ENCODE peak calls at places on chromosomes 12 and 14, in nine cellular contexts. X, V, P, A, E, I, S, Y and N are unnamed samples.

GRCh38 chr14:23457587-23458445 is 11.7 kb upstream of the NGDN start:
- DNase-seq in P (no peak), I (no peak), X (no peak), E (peak; percentile 78), S (no peak), V (no peak), Y (no peak), A (no peak), N (no peak)

GRCh38 chr12:10235761-10236631 is 23.3 kb downstream of the GABARAPL1 start:
- DNase-seq in E (peak; percentile 77), Y (no peak), X (no peak), I (peak; percentile 57), A (no peak), S (no peak), V (peak; percentile 27), P (peak; percentile 58), N (no peak)

GRCh38 chr12:68959457-68960161 is 26.6 kb upstream of the CPM start:
- DNase-seq in E (no peak), P (no peak), I (no peak), Y (no peak), S (no peak), X (no peak), A (no peak), V (no peak), N (no peak)

GRCh38 chr14:74599946-74600345 is 12.1 kb downstream of the LTBP2 start:
- DNase-seq in A (no peak), V (peak; percentile 44), S (no peak), Y (no peak), I (no peak), P (no peak), X (no peak), E (no peak), N (no peak)

GRCh38 chr14:92624764-92625163 is 111.2 kb downstream of the RIN3 start:
- DNase-seq in I (no peak), A (no peak), E (no peak), X (no peak), V (no peak), Y (no peak), P (no peak), S (no peak), N (no peak)

GRCh38 chr14:79077096-79077495 is 906.9 kb downstream of the NRXN3 start:
- DNase-seq in V (no peak), P (no peak), Y (no peak), A (no peak), E (no peak), I (no peak), S (no peak), X (no peak), N (peak; percentile 25)

GRCh38 chr14:67557118-67557517 is 24.0 kb downstream of the PLEKHH1 start:
- DNase-seq in I (no peak), P (no peak), E (no peak), S (no peak), V (no peak), Y (no peak), A (no peak), X (no peak), N (no peak)

GRCh38 chr12:44537354-44537753 is 338.8 kb downstream of the NELL2 start:
- DNase-seq in A (no peak), V (no peak), P (no peak), X (no peak), Y (no peak), S (no peak), E (no peak), I (no peak), N (no peak)

GRCh38 chr12:82510386-82510785 is 152.1 kb downstream of the METTL25 start:
- DNase-seq in Y (no peak), X (no peak), A (no peak), V (no peak), I (no peak), S (no peak), E (no peak), P (no peak), N (no peak)

GRCh38 chr12:29198901-29199300 is 49.8 kb downstream of the FAR2 start:
- DNase-seq in P (no peak), E (no peak), X (no peak), Y (no peak), S (no peak), I (no peak), V (no peak), A (no peak), N (no peak)
- H3K9me3 ChIP-seq in P (no peaks in the 10 kb centered on the region), E (no peaks in the 10 kb centered on the region), X (no peaks in the 10 kb centered on the region), Y (no peaks in the 10 kb centered on the region), S (no peaks in the 10 kb centered on the region), I (no peaks in the 10 kb centered on the region), V (no peaks in the 10 kb centered on the region), A (no peaks in the 10 kb centered on the region), N (no peaks in the 10 kb centered on the region)

DNA sequence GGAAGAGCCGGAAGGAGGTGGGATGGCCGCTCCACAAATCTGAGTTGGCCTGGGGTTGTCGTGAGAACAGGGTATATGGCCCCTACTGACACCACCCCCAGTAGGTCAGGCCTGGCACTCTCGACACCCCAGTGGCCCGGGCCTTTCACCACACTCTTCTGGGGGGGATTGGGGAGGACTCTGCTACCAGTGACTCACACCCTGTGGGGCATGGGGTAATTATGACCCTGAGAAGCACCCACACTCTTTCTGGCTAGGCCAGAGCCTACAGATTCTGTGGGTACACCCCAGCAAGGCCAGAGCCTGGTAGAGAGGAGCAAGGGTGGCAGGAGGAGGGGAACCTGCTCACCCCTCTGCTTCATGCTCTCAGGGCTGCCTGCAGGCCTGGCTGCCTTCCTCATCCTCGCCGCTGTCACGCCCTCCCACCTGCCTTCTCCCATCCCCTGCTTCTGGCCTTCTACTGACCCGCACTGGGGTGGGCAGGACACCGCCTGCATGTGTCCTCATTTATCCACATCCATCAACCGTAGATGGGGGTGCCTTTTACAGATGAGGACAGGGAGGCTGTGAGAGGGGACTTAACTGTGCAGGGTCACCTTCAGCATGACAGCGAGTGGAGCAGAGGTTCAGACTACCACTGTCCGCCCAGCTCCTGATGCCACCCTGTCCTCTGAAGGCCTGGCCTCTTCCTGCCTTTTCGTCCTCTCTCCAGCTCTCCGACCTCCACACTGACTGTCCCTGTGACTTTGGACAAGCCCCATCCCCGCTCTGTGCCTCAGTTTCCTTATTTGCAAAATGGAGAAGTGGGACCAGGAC is 18.4 kb downstream of the ASB2 start:
- DNase-seq in A (no peak), V (no peak), I (no peak), S (no peak), Y (no peak), E (no peak), P (no peak), X (no peak), N (no peak)
- H3K4me1 ChIP-seq in A (peaks cover 64% of the 10 kb centered on the region), V (no peaks in the 10 kb centered on the region), I (peaks cover 61% of the 10 kb centered on the region), S (peaks cover 14% of the 10 kb centered on the region), Y (peaks cover 95% of the 10 kb centered on the region), E (peaks cover 50% of the 10 kb centered on the region), P (peaks cover 5% of the 10 kb centered on the region), X (peaks cover 94% of the 10 kb centered on the region), N (no peaks in the 10 kb centered on the region)

GRCh38 chr12:109562871-109563270 is 10.4 kb downstream of the MMAB start:
- DNase-seq in I (no peak), Y (no peak), S (no peak), V (no peak), P (no peak), X (no peak), E (no peak), A (no peak), N (no peak)

GRCh38 chr12:109561711-109562030 is 11.6 kb downstream of the MMAB start:
- DNase-seq in X (no peak), S (no peak), P (no peak), E (no peak), V (no peak), Y (no peak), A (no peak), I (no peak), N (no peak)

GRCh38 chr12:109559601-109560000 is 13.7 kb downstream of the MMAB start:
- DNase-seq in E (no peak), X (no peak), Y (no peak), A (no peak), P (no peak), V (no peak), I (no peak), S (no peak), N (no peak)

GRCh38 chr12:109559200-109559505 is 14.2 kb downstream of the MMAB start:
- DNase-seq in I (no peak), E (no peak), X (no peak), V (no peak), S (no peak), A (no peak), P (no peak), Y (no peak), N (no peak)

DNA sequence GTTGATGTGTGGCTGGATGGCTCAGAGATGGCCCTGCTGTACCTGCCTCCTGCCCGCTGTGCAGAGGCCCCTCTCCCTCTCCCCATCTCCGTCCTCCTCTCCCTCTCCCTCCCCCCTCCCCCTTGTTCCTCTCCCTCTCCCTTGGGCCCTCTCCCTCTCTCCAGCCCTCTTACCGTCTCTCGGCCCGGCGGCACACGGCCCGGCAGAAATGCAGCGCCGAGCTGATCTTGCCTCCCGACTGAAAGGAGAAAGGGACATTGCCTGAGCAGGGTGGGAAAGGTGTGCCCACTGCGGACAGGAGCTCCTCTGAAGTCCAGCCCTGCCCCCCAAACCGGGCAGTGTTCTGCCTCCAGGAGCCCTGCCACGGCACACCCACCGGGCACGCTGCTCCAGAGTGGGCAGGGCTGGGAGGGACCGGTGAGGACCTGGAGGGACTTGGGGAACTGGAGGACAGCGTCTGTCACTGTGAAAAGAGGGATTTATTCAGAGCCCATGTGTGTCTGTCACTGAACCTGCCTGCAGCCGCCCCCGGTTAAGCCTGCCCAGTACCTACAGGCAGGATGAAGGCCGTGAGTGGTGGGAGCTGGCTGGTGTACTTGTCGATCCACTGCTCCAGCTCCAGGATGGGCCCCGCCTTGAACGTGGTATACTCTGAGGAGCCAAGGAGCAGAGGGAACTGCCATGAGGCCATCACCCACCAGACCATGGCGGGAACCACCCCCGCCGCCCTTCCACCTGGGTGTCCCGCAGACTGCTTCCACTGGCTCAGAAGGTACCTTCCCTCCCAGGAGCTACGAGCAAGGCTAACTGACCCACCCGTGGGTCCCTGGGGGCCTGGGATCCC is 12.2 kb downstream of the MMAB start:
- DNase-seq in P (no peak), Y (no peak), S (no peak), I (no peak), E (no peak), V (no peak), X (no peak), A (no peak), N (no peak)
- H3K27ac ChIP-seq in P (no peak overlapping the region), Y (no peak overlapping the region), S (no peak overlapping the region), I (no peak overlapping the region), E (no peak overlapping the region), V (no peak overlapping the region), X (no peak overlapping the region), A (no peak overlapping the region), N (no peak overlapping the region)

GRCh38 chr12:34625116-34625515 is 602.8 kb downstream of the ALG10 start:
- DNase-seq in Y (no peak), E (no peak), V (no peak), X (no peak), I (no peak), P (no peak), S (no peak), A (no peak), N (no peak)

GRCh38 chr12:34626363-34627157 is 604.3 kb downstream of the ALG10 start:
- DNase-seq in S (no peak), Y (no peak), A (no peak), E (no peak), P (no peak), I (no peak), X (no peak), V (no peak), N (no peak)
- H3K9me3 ChIP-seq in S (peaks cover 34% of the 10 kb centered on the region), Y (peaks cover 14% of the 10 kb centered on the region), A (peaks cover 7% of the 10 kb centered on the region), E (no peaks in the 10 kb centered on the region), P (peaks cover 13% of the 10 kb centered on the region), I (no peaks in the 10 kb centered on the region), X (no peaks in the 10 kb centered on the region), V (no peaks in the 10 kb centered on the region), N (no peaks in the 10 kb centered on the region)